ENCODE peak calls at places on chromosomes 4 and X, in six cellular contexts. S is HCT116, E is GM12878, P is WTC11, Y is K562, N is HepG2. Q is an unnamed sample.

GRCh38 chrX:47637546-47638195 is 7.9 kb upstream of the CFP start:
- DNase-seq in S (no peak), P (peak), Y (peak), E (no peak), N (no peak), Q (no peak)

GRCh38 chrX:153408221-153408721 is 3.0 kb upstream of the ZFP92 start:
- DNase-seq in Y (no peak), E (no peak), P (no peak), S (no peak), N (no peak), Q (no peak)

GRCh38 chr4:121462660-121463261 is 81.9 kb upstream of the QRFPR start:
- DNase-seq in E (no peak), P (peak), N (peak), S (peak), Y (peak), Q (no peak)

GRCh38 chr4:38179690-38180299 is 219.6 kb downstream of the PTTG2 start:
- DNase-seq in N (peak), E (peak), Y (peak), S (no peak), P (peak), Q (peak)

GRCh38 chr4:76943790-76944189 is 5.8 kb upstream of the SEPTIN11 start:
- DNase-seq in Y (no peak), N (no peak), S (no peak), P (no peak), E (no peak), Q (no peak)

GRCh38 chr4:119040711-119041185 is 94.9 kb upstream of the MYOZ2 start:
- DNase-seq in P (peak), Y (no peak), S (no peak), E (no peak), N (no peak), Q (no peak)

GRCh38 chr4:19987746-19988145 is 264.0 kb upstream of the SLIT2 start:
- DNase-seq in Y (no peak), S (no peak), N (no peak), E (no peak), P (no peak), Q (no peak)

GRCh38 chr4:2353222-2354107 is 65.0 kb downstream of the ZFYVE28 start:
- DNase-seq in E (no peak), P (no peak), N (no peak), Y (no peak), S (no peak), Q (no peak)

GRCh38 chr4:165312506-165312905 is 15.0 kb upstream of the MSMO1 start:
- DNase-seq in E (no peak), P (no peak), Y (no peak), N (no peak), S (no peak), Q (no peak)

GRCh38 chr4:175369087-175369486 is 443.0 kb downstream of the GPM6A start:
- DNase-seq in Y (no peak), S (no peak), P (no peak), N (no peak), E (no peak), Q (no peak)

GRCh38 chr4:93203708-93204107 is 624.8 kb upstream of the ATOH1 start:
- DNase-seq in E (no peak), Y (no peak), P (no peak), S (peak), N (peak), Q (no peak)
- TF ChIP-seq ATF3 in E (no peak), Y (no peak), P (no peak), S (no peak), N (no peak), Q (peak)

DNA sequence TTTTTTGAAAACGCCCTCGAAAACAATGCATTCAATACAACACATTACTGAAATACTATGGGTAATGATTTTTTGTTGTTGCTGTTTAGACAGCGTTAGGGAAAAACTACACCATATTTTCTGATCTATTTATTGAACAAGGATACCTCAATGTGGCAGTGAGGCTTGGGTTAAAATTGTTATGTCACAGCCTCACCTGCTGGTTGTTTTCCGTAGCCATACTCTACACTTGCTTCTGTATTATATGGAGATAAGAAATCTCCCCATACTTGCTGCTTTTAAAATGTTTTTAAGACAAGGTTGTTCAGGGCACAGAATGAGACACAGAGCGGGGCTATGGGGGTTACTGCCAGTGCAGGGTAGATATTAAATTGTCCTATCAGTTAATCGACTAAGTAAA is 221.6 kb upstream of the FTHL17 start:
- DNase-seq in Y (no peak), E (no peak), N (peak), S (no peak), P (no peak), Q (no peak)
- TF ChIP-seq ATF3 in Y (no peak), E (no peak), N (no peak), S (no peak), P (no peak), Q (no peak)

GRCh38 chr4:84394386-84394785 is 104.7 kb downstream of the NKX6-1 start:
- DNase-seq in S (no peak), E (no peak), N (no peak), P (no peak), Y (no peak), Q (no peak)
- TF ChIP-seq ATF3 in S (no peak), E (no peak), N (no peak), P (no peak), Y (no peak), Q (no peak)

DNA sequence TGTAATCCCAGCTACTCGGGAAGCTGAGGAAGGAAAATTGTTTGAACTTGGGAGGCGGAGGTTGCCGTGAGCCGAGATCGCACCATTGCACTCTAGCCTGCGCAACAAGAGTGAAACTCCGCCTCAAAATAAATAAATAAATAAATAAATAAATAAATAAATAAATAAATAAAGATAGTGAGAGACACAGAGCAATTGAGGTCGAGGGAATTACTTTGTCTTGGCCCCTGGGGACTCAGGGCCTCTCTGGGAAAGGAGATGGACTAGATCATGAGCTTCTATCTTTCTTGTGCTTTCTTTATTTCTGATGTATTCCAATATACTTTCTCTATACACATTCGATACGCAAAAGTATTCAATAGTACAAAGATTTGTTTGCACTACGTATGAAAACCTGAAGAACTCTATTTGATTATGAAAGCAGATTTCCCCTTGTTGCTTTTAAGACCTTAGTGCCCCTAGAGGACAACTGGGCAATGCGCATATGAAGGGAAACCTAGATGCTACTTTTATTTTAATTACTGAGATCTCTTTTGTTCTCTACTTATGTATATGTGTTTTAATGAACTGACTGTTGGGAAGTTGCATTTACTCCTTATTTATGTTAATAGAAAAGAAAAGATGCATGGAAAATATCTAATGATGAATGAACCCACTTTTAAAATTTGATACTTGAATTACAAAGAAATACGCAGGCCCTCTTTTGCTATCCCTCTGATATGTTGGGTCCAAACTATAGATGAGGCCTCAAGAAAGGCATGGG is 12.8 kb upstream of the ELOVL6 start:
- DNase-seq in S (no peak), P (no peak), E (no peak), N (peak), Y (peak), Q (no peak)
- TF ChIP-seq ATF3 in S (no peak), P (no peak), E (no peak), N (no peak), Y (no peak), Q (no peak)

GRCh38 chr4:26135331-26135730 is 185.5 kb upstream of the RBPJ start:
- DNase-seq in Y (no peak), P (no peak), N (no peak), E (no peak), S (no peak), Q (no peak)
- TF ChIP-seq ATF3 in Y (no peak), P (no peak), N (no peak), E (no peak), S (no peak), Q (no peak)

GRCh38 chrX:74419861-74420193 is 1.5 kb upstream of the SLC16A2 start:
- DNase-seq in N (no peak), Y (no peak), E (no peak), P (no peak), S (no peak), Q (no peak)

GRCh38 chrX:74422576-74423288 is 1.4 kb downstream of the SLC16A2 start:
- DNase-seq in P (peak), N (peak), S (no peak), E (no peak), Y (no peak), Q (no peak)

GRCh38 chrX:74422029-74422352 is 698 bp downstream of the SLC16A2 start:
- DNase-seq in E (no peak), Y (no peak), S (no peak), N (no peak), P (no peak), Q (no peak)

GRCh38 chrX:74421181-74422028 is at the start of gene SLC16A2:
- DNase-seq in Y (no peak), P (peak), S (no peak), E (no peak), N (no peak), Q (no peak)

DNA sequence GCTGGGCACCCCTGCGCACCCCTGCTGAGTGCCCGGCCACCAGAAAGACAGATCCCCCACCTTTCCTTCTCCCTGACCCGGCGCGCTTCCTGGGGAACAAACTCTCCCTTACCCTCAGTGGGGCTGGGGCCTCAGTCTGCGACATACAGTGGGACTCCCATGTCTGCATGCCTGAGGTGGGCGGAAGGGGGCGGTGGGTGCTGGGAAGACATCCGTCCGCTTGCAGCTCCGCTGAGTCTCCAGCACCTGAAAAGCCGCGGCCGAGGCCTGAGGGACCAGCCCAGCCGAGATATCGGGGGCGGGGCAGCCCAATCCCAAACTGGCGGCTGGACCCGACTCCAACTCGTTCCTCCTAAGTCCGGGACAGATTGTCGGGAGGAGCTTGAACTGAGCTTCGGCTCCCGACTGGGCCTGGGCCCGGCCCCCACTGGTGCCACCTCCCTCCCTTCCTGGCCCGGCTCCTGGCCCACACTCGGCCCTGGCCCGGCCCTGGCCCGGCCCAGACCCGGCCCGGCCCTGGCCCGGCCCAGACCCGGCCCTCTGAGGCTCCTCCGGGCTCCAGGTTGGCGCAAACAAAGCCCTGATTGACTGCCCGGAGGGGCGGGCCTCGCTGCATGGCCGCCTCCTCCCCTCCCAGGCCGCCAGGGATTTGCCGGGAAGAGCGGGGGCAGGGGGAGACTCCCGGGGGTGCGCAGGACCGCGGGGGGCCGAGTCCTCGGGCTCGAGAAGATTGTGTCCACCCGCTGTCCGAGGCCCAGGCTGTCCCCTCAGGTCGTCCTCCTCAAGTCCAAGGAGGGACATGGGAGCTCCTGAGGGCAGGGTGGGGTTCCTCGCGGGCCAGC is 878 bp upstream of the SLC16A2 start:
- DNase-seq in Y (no peak), S (no peak), P (peak), N (no peak), E (no peak), Q (peak)
- TF ChIP-seq ATF3 in Y (no peak), S (no peak), P (no peak), N (no peak), E (no peak), Q (no peak)

Q was measured in H1.